ENCODE peak calls at places on chromosomes 7 and 10, in seven cellular contexts. One of them, this sample, is unnamed.

GRCh38 chr10:65769828-65770227 is 1156.0 kb upstream of the LRRTM3 start:
- DNase-seq in heart right ventricle: no peak
- DNase-seq in neuronal stem cell: no peak
- DNase-seq in CD8-positive, alpha-beta memory T cell: no peak
- DNase-seq in lower lobe of right lung: no peak
- DNase-seq in uterus: no peak
- DNase-seq in colonic mucosa: no peak
- DNase-seq in this sample: no peak

GRCh38 chr10:2948127-2948854 is 119.1 kb upstream of the PFKP start:
- DNase-seq in uterus: no peak
- DNase-seq in neuronal stem cell: no peak
- DNase-seq in CD8-positive, alpha-beta memory T cell: no peak
- DNase-seq in heart right ventricle: no peak
- DNase-seq in lower lobe of right lung: no peak
- DNase-seq in colonic mucosa: no peak
- DNase-seq in this sample: no peak

GRCh38 chr7:43872401-43873165 is 3.3 kb upstream of the MRPS24 start:
- DNase-seq in CD8-positive, alpha-beta memory T cell: no peak
- DNase-seq in lower lobe of right lung: no peak
- DNase-seq in neuronal stem cell: no peak
- DNase-seq in uterus: peak
- DNase-seq in colonic mucosa: peak
- DNase-seq in heart right ventricle: no peak
- DNase-seq in this sample: no peak

GRCh38 chr10:92238062-92238585 is 52.8 kb downstream of the CPEB3 start:
- DNase-seq in lower lobe of right lung: no peak
- DNase-seq in colonic mucosa: no peak
- DNase-seq in heart right ventricle: no peak
- DNase-seq in CD8-positive, alpha-beta memory T cell: no peak
- DNase-seq in uterus: no peak
- DNase-seq in neuronal stem cell: no peak
- DNase-seq in this sample: no peak

GRCh38 chr7:2601065-2601464 is 30.7 kb upstream of the TTYH3 start:
- DNase-seq in CD8-positive, alpha-beta memory T cell: no peak
- DNase-seq in lower lobe of right lung: no peak
- DNase-seq in uterus: no peak
- DNase-seq in colonic mucosa: no peak
- DNase-seq in heart right ventricle: no peak
- DNase-seq in neuronal stem cell: no peak
- DNase-seq in this sample: no peak

GRCh38 chr10:15189133-15189881 is 20.8 kb upstream of the NMT2 start:
- DNase-seq in lower lobe of right lung: no peak
- DNase-seq in neuronal stem cell: no peak
- DNase-seq in heart right ventricle: no peak
- DNase-seq in colonic mucosa: no peak
- DNase-seq in CD8-positive, alpha-beta memory T cell: no peak
- DNase-seq in uterus: no peak
- DNase-seq in this sample: no peak

GRCh38 chr7:69661342-69661741 is 63.1 kb downstream of the AUTS2 start:
- DNase-seq in CD8-positive, alpha-beta memory T cell: no peak
- DNase-seq in heart right ventricle: no peak
- DNase-seq in colonic mucosa: no peak
- DNase-seq in lower lobe of right lung: no peak
- DNase-seq in neuronal stem cell: no peak
- DNase-seq in uterus: no peak
- DNase-seq in this sample: no peak

GRCh38 chr7:30348083-30348560 is 63.7 kb downstream of the ZNRF2 start:
- DNase-seq in colonic mucosa: no peak
- DNase-seq in CD8-positive, alpha-beta memory T cell: peak
- DNase-seq in heart right ventricle: no peak
- DNase-seq in neuronal stem cell: no peak
- DNase-seq in lower lobe of right lung: no peak
- DNase-seq in uterus: no peak
- DNase-seq in this sample: no peak

GRCh38 chr10:120514035-120514620 is 57.1 kb downstream of the PLPP4 start:
- DNase-seq in uterus: no peak
- DNase-seq in heart right ventricle: peak
- DNase-seq in neuronal stem cell: peak
- DNase-seq in lower lobe of right lung: no peak
- DNase-seq in CD8-positive, alpha-beta memory T cell: no peak
- DNase-seq in colonic mucosa: peak
- DNase-seq in this sample: no peak

GRCh38 chr10:107540981-107541380 is 376.5 kb upstream of the SORCS1 start:
- DNase-seq in colonic mucosa: no peak
- DNase-seq in CD8-positive, alpha-beta memory T cell: no peak
- DNase-seq in lower lobe of right lung: no peak
- DNase-seq in uterus: no peak
- DNase-seq in heart right ventricle: no peak
- DNase-seq in neuronal stem cell: no peak
- DNase-seq in this sample: no peak

GRCh38 chr7:130329466-130329865 is 15.2 kb upstream of the CPA5 start:
- DNase-seq in colonic mucosa: no peak
- DNase-seq in uterus: no peak
- DNase-seq in CD8-positive, alpha-beta memory T cell: no peak
- DNase-seq in neuronal stem cell: no peak
- DNase-seq in lower lobe of right lung: no peak
- DNase-seq in heart right ventricle: no peak
- DNase-seq in this sample: no peak

GRCh38 chr10:125209591-125210373 is 49.4 kb upstream of the CTBP2 start:
- DNase-seq in uterus: no peak
- DNase-seq in neuronal stem cell: no peak
- DNase-seq in colonic mucosa: no peak
- DNase-seq in heart right ventricle: no peak
- DNase-seq in lower lobe of right lung: no peak
- DNase-seq in CD8-positive, alpha-beta memory T cell: no peak
- DNase-seq in this sample: peak

GRCh38 chr10:51653025-51653424 is 46.4 kb downstream of the CSTF2T start:
- DNase-seq in neuronal stem cell: no peak
- DNase-seq in CD8-positive, alpha-beta memory T cell: no peak
- DNase-seq in lower lobe of right lung: no peak
- DNase-seq in uterus: no peak
- DNase-seq in heart right ventricle: no peak
- DNase-seq in colonic mucosa: no peak
- DNase-seq in this sample: no peak

GRCh38 chr10:79293841-79294705 is 53.2 kb upstream of the PPIF start:
- DNase-seq in neuronal stem cell: no peak
- DNase-seq in heart right ventricle: no peak
- DNase-seq in CD8-positive, alpha-beta memory T cell: no peak
- DNase-seq in colonic mucosa: no peak
- DNase-seq in uterus: no peak
- DNase-seq in lower lobe of right lung: peak
- DNase-seq in this sample: no peak

GRCh38 chr7:102415685-102416225 is 17.6 kb upstream of the ORAI2 start:
- DNase-seq in colonic mucosa: no peak
- DNase-seq in uterus: no peak
- DNase-seq in heart right ventricle: no peak
- DNase-seq in neuronal stem cell: no peak
- DNase-seq in CD8-positive, alpha-beta memory T cell: peak
- DNase-seq in lower lobe of right lung: peak
- DNase-seq in this sample: no peak

GRCh38 chr7:130297628-130298027 is 4.7 kb downstream of the CPA4 start:
- DNase-seq in uterus: no peak
- DNase-seq in heart right ventricle: no peak
- DNase-seq in neuronal stem cell: no peak
- DNase-seq in colonic mucosa: no peak
- DNase-seq in CD8-positive, alpha-beta memory T cell: no peak
- DNase-seq in lower lobe of right lung: no peak
- DNase-seq in this sample: no peak

GRCh38 chr7:151174246-151175046 is 7.0 kb upstream of the GBX1 start:
- DNase-seq in uterus: no peak
- DNase-seq in heart right ventricle: peak
- DNase-seq in colonic mucosa: no peak
- DNase-seq in neuronal stem cell: no peak
- DNase-seq in lower lobe of right lung: no peak
- DNase-seq in CD8-positive, alpha-beta memory T cell: no peak
- DNase-seq in this sample: no peak

GRCh38 chr10:111131168-111131799 is 54.5 kb downstream of the ADRA2A start:
- DNase-seq in lower lobe of right lung: no peak
- DNase-seq in CD8-positive, alpha-beta memory T cell: no peak
- DNase-seq in heart right ventricle: no peak
- DNase-seq in neuronal stem cell: no peak
- DNase-seq in uterus: no peak
- DNase-seq in colonic mucosa: no peak
- DNase-seq in this sample: no peak

GRCh38 chr10:131477457-131478205 is 166.1 kb upstream of the TCERG1L start:
- DNase-seq in heart right ventricle: no peak
- DNase-seq in neuronal stem cell: no peak
- DNase-seq in uterus: no peak
- DNase-seq in lower lobe of right lung: no peak
- DNase-seq in colonic mucosa: no peak
- DNase-seq in CD8-positive, alpha-beta memory T cell: no peak
- DNase-seq in this sample: no peak

GRCh38 chr10:78475501-78475900 is 441.8 kb downstream of the RPS24 start:
- DNase-seq in CD8-positive, alpha-beta memory T cell: no peak
- DNase-seq in uterus: no peak
- DNase-seq in colonic mucosa: no peak
- DNase-seq in neuronal stem cell: no peak
- DNase-seq in lower lobe of right lung: no peak
- DNase-seq in heart right ventricle: no peak
- DNase-seq in this sample: no peak

GRCh38 chr10:129601737-129602136 is 134.7 kb downstream of the MGMT start:
- DNase-seq in CD8-positive, alpha-beta memory T cell: no peak
- DNase-seq in neuronal stem cell: no peak
- DNase-seq in uterus: no peak
- DNase-seq in colonic mucosa: no peak
- DNase-seq in lower lobe of right lung: no peak
- DNase-seq in heart right ventricle: no peak
- DNase-seq in this sample: no peak

GRCh38 chr7:64959072-64959747 is 31.6 kb downstream of the ZNF117 start:
- DNase-seq in colonic mucosa: no peak
- DNase-seq in uterus: no peak
- DNase-seq in CD8-positive, alpha-beta memory T cell: no peak
- DNase-seq in lower lobe of right lung: no peak
- DNase-seq in neuronal stem cell: no peak
- DNase-seq in heart right ventricle: no peak
- DNase-seq in this sample: no peak

GRCh38 chr7:150357277-150357676 is 11.3 kb upstream of the REPIN1 start:
- DNase-seq in uterus: no peak
- DNase-seq in neuronal stem cell: no peak
- DNase-seq in CD8-positive, alpha-beta memory T cell: peak
- DNase-seq in colonic mucosa: no peak
- DNase-seq in lower lobe of right lung: no peak
- DNase-seq in heart right ventricle: no peak
- DNase-seq in this sample: no peak

GRCh38 chr7:90613088-90613498 is 17.0 kb downstream of the CDK14 start:
- DNase-seq in uterus: no peak
- DNase-seq in lower lobe of right lung: no peak
- DNase-seq in CD8-positive, alpha-beta memory T cell: no peak
- DNase-seq in heart right ventricle: no peak
- DNase-seq in neuronal stem cell: no peak
- DNase-seq in colonic mucosa: no peak
- DNase-seq in this sample: no peak

GRCh38 chr10:123882681-123883445 is 8.7 kb downstream of the CPXM2 start:
- DNase-seq in heart right ventricle: no peak
- DNase-seq in lower lobe of right lung: no peak
- DNase-seq in colonic mucosa: no peak
- DNase-seq in CD8-positive, alpha-beta memory T cell: no peak
- DNase-seq in neuronal stem cell: no peak
- DNase-seq in uterus: no peak
- DNase-seq in this sample: no peak

GRCh38 chr10:11691319-11691755 is 50.8 kb upstream of the ECHDC3 start:
- DNase-seq in colonic mucosa: no peak
- DNase-seq in lower lobe of right lung: no peak
- DNase-seq in neuronal stem cell: no peak
- DNase-seq in heart right ventricle: peak
- DNase-seq in uterus: no peak
- DNase-seq in CD8-positive, alpha-beta memory T cell: no peak
- DNase-seq in this sample: no peak

GRCh38 chr7:31875424-31875823 is 188.4 kb downstream of the PPP1R17 start:
- DNase-seq in neuronal stem cell: no peak
- DNase-seq in uterus: no peak
- DNase-seq in heart right ventricle: peak
- DNase-seq in lower lobe of right lung: no peak
- DNase-seq in colonic mucosa: peak
- DNase-seq in CD8-positive, alpha-beta memory T cell: no peak
- DNase-seq in this sample: no peak

GRCh38 chr7:101538596-101539459 is 90.3 kb downstream of the MYL10 start:
- DNase-seq in colonic mucosa: peak
- DNase-seq in heart right ventricle: peak
- DNase-seq in neuronal stem cell: peak
- DNase-seq in uterus: no peak
- DNase-seq in CD8-positive, alpha-beta memory T cell: no peak
- DNase-seq in lower lobe of right lung: peak
- DNase-seq in this sample: no peak

GRCh38 chr7:26182706-26183105 is 17.8 kb downstream of the HNRNPA2B1 start:
- DNase-seq in neuronal stem cell: no peak
- DNase-seq in uterus: no peak
- DNase-seq in CD8-positive, alpha-beta memory T cell: no peak
- DNase-seq in lower lobe of right lung: no peak
- DNase-seq in heart right ventricle: no peak
- DNase-seq in colonic mucosa: no peak
- DNase-seq in this sample: no peak
- H3K27ac ChIP-seq in neuronal stem cell: no peak
- H3K27ac ChIP-seq in uterus: no peak
- H3K27ac ChIP-seq in CD8-positive, alpha-beta memory T cell: no peak
- H3K27ac ChIP-seq in lower lobe of right lung: no peak
- H3K27ac ChIP-seq in heart right ventricle: peak
- H3K27ac ChIP-seq in colonic mucosa: no peak
- H3K27ac ChIP-seq in this sample: no peak

GRCh38 chr10:61992683-61993629 is 91.5 kb downstream of the ARID5B start:
- DNase-seq in neuronal stem cell: no peak
- DNase-seq in uterus: peak
- DNase-seq in CD8-positive, alpha-beta memory T cell: peak
- DNase-seq in colonic mucosa: peak
- DNase-seq in lower lobe of right lung: peak
- DNase-seq in heart right ventricle: peak
- DNase-seq in this sample: no peak
- H3K27ac ChIP-seq in neuronal stem cell: no peak
- H3K27ac ChIP-seq in uterus: peak
- H3K27ac ChIP-seq in CD8-positive, alpha-beta memory T cell: peak
- H3K27ac ChIP-seq in colonic mucosa: peak
- H3K27ac ChIP-seq in lower lobe of right lung: peak
- H3K27ac ChIP-seq in heart right ventricle: peak
- H3K27ac ChIP-seq in this sample: no peak

GRCh38 chr10:90817173-90817889 is 40.5 kb downstream of the HTR7 start:
- DNase-seq in heart right ventricle: no peak
- DNase-seq in uterus: no peak
- DNase-seq in lower lobe of right lung: no peak
- DNase-seq in CD8-positive, alpha-beta memory T cell: no peak
- DNase-seq in neuronal stem cell: no peak
- DNase-seq in colonic mucosa: no peak
- DNase-seq in this sample: no peak

GRCh38 chr10:90818736-90819135 is 39.1 kb downstream of the HTR7 start:
- DNase-seq in uterus: no peak
- DNase-seq in neuronal stem cell: no peak
- DNase-seq in colonic mucosa: no peak
- DNase-seq in lower lobe of right lung: no peak
- DNase-seq in CD8-positive, alpha-beta memory T cell: no peak
- DNase-seq in heart right ventricle: no peak
- DNase-seq in this sample: no peak

GRCh38 chr10:90813592-90814365 is 44.1 kb downstream of the HTR7 start:
- DNase-seq in uterus: no peak
- DNase-seq in neuronal stem cell: no peak
- DNase-seq in colonic mucosa: no peak
- DNase-seq in CD8-positive, alpha-beta memory T cell: no peak
- DNase-seq in lower lobe of right lung: no peak
- DNase-seq in heart right ventricle: no peak
- DNase-seq in this sample: no peak
- H3K27ac ChIP-seq in uterus: no peak
- H3K27ac ChIP-seq in neuronal stem cell: no peak
- H3K27ac ChIP-seq in colonic mucosa: no peak
- H3K27ac ChIP-seq in CD8-positive, alpha-beta memory T cell: no peak
- H3K27ac ChIP-seq in lower lobe of right lung: no peak
- H3K27ac ChIP-seq in heart right ventricle: no peak
- H3K27ac ChIP-seq in this sample: no peak

GRCh38 chr7:24911213-24911603 is 68.8 kb downstream of the OSBPL3 start:
- DNase-seq in uterus: no peak
- DNase-seq in heart right ventricle: no peak
- DNase-seq in colonic mucosa: no peak
- DNase-seq in CD8-positive, alpha-beta memory T cell: peak
- DNase-seq in neuronal stem cell: no peak
- DNase-seq in lower lobe of right lung: no peak
- DNase-seq in this sample: no peak
- H3K27ac ChIP-seq in uterus: no peak
- H3K27ac ChIP-seq in heart right ventricle: peak
- H3K27ac ChIP-seq in colonic mucosa: no peak
- H3K27ac ChIP-seq in CD8-positive, alpha-beta memory T cell: peak
- H3K27ac ChIP-seq in neuronal stem cell: no peak
- H3K27ac ChIP-seq in lower lobe of right lung: no peak
- H3K27ac ChIP-seq in this sample: no peak